ENCODE peak calls at places on chromosomes 7 and 10, in six cellular contexts. G, H, F, K, U and V are unnamed samples.

GRCh38 chr7:157984138-157984913 is 603.3 kb downstream of the PTPRN2 start:
- DNase-seq in G (no peak), H (no peak), F (no peak), K (no peak), U (no peak), V (no peak)

GRCh38 chr10:34121125-34121973 is 693.7 kb downstream of the PARD3 start:
- DNase-seq in G (no peak), H (no peak), F (no peak), K (no peak), U (no peak), V (no peak)

GRCh38 chr7:54355842-54356241 is 186.3 kb upstream of the VSTM2A start:
- DNase-seq in G (no peak), H (no peak), F (no peak), K (no peak), U (no peak), V (no peak)

GRCh38 chr7:68684246-68684850 is 913.9 kb upstream of the AUTS2 start:
- DNase-seq in G (no peak), H (peak; percentile 15), F (no peak), K (no peak), U (peak; percentile 17), V (peak; percentile 62)

GRCh38 chr10:7380704-7381241 is 30.1 kb downstream of the SFMBT2 start:
- DNase-seq in G (no peak), H (no peak), F (no peak), K (no peak), U (no peak), V (no peak)

GRCh38 chr7:12729112-12729511 is 41.7 kb downstream of the ARL4A start:
- DNase-seq in G (peak; percentile 47), H (no peak), F (peak; percentile 41), K (no peak), U (peak; percentile 15), V (peak; percentile 46)

GRCh38 chr7:130793855-130794618 is 60.0 kb upstream of the KLF14 start:
- DNase-seq in G (peak; percentile 37), H (no peak), F (no peak), K (no peak), U (peak; percentile 22), V (peak; percentile 9)

GRCh38 chr7:22252886-22253536 is 103.9 kb downstream of the RAPGEF5 start:
- DNase-seq in G (no peak), H (no peak), F (no peak), K (no peak), U (no peak), V (no peak)

GRCh38 chr7:138666385-138666784 is 34.8 kb downstream of the SVOPL start:
- DNase-seq in G (no peak), H (no peak), F (no peak), K (no peak), U (no peak), V (peak; percentile 49)

GRCh38 chr10:102616071-102616770 is 28.1 kb upstream of the TRIM8 start:
- DNase-seq in G (peak; percentile 56), H (no peak), F (no peak), K (no peak), U (no peak), V (no peak)

GRCh38 chr10:23395017-23395416 is 43.9 kb upstream of the OTUD1 start:
- DNase-seq in G (no peak), H (no peak), F (no peak), K (no peak), U (no peak), V (no peak)

GRCh38 chr7:6691609-6692106 is 15.1 kb downstream of the ZNF12 start:
- DNase-seq in G (peak; percentile 44), H (no peak), F (no peak), K (no peak), U (peak; percentile 30), V (peak; percentile 68)

GRCh38 chr10:52639652-52640051 is 132.9 kb downstream of the MBL2 start:
- DNase-seq in G (peak; percentile 29), H (no peak), F (no peak), K (peak; percentile 10), U (no peak), V (no peak)

GRCh38 chr7:93262535-93262934 is 30.4 kb downstream of the VPS50 start:
- DNase-seq in G (no peak), H (no peak), F (no peak), K (no peak), U (no peak), V (no peak)

GRCh38 chr7:158423190-158423555 is 164.4 kb downstream of the PTPRN2 start:
- DNase-seq in G (no peak), H (no peak), F (no peak), K (no peak), U (no peak), V (no peak)

GRCh38 chr7:156479596-156479995 is 161.0 kb upstream of the RNF32 start:
- DNase-seq in G (no peak), H (no peak), F (no peak), K (no peak), U (no peak), V (no peak)

GRCh38 chr7:118472581-118472980 is 248.1 kb downstream of the ANKRD7 start:
- DNase-seq in G (no peak), H (no peak), F (no peak), K (no peak), U (no peak), V (no peak)

GRCh38 chr7:113582471-113582870 is 336.3 kb downstream of the PPP1R3A start:
- DNase-seq in G (no peak), H (no peak), F (no peak), K (peak; percentile 7), U (no peak), V (no peak)

GRCh38 chr10:76357726-76358125 is 926.3 kb downstream of the LRMDA start:
- DNase-seq in G (no peak), H (no peak), F (no peak), K (no peak), U (no peak), V (no peak)

GRCh38 chr7:23293500-23294073 is 5.6 kb upstream of the MALSU1 start:
- DNase-seq in G (no peak), H (no peak), F (no peak), K (no peak), U (no peak), V (no peak)

GRCh38 chr7:35991511-35992232 is 161.4 kb upstream of the EEPD1 start:
- DNase-seq in G (no peak), H (no peak), F (no peak), K (peak; percentile 13), U (peak; percentile 8), V (peak; percentile 69)

GRCh38 chr10:1102392-1102791 is 46.2 kb downstream of the WDR37 start:
- DNase-seq in G (no peak), H (no peak), F (no peak), K (no peak), U (peak; percentile 24), V (no peak)

GRCh38 chr10:26478061-26478460 is 39.9 kb downstream of the APBB1IP start:
- DNase-seq in G (no peak), H (no peak), F (no peak), K (no peak), U (no peak), V (no peak)

GRCh38 chr10:114920459-114920858 is 17.5 kb upstream of the TRUB1 start:
- DNase-seq in G (no peak), H (no peak), F (no peak), K (no peak), U (no peak), V (no peak)

GRCh38 chr7:73985737-73986141 is 42.2 kb upstream of the ELN start:
- DNase-seq in G (no peak), H (no peak), F (no peak), K (no peak), U (no peak), V (no peak)

GRCh38 chr10:122780391-122780790 is 65.3 kb downstream of the CUZD1 start:
- DNase-seq in G (no peak), H (no peak), F (peak; percentile 31), K (no peak), U (no peak), V (peak; percentile 49)

GRCh38 chr10:107442035-107442505 is 277.6 kb upstream of the SORCS1 start:
- DNase-seq in G (peak; percentile 68), H (no peak), F (no peak), K (no peak), U (peak; percentile 41), V (no peak)

GRCh38 chr10:49025347-49025983 is 85.8 kb upstream of the LRRC18 start:
- DNase-seq in G (no peak), H (no peak), F (no peak), K (no peak), U (no peak), V (no peak)

GRCh38 chr7:46178685-46179084 is 257.6 kb upstream of the IGFBP3 start:
- DNase-seq in G (no peak), H (no peak), F (peak; percentile 19), K (no peak), U (peak; percentile 84), V (peak; percentile 14)

DNA sequence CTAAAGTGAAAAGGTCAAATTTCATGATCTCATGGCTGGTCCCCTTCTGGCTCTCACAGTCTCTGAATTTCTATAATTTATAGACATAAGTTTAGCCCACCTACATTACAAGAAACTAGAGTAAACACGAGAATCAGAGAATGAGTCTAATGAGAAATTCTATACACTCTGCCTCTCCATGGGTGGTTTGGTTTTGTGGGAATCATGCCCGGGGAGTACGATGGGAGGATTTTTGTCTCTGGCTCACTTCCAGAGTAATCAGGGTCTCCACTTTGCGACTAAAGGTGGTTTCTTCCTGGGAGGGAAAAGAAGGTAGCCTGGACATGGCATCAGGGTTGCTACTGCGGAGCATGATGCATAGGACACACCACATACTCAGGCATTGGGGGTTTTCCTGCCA is 69.7 kb downstream of the MRC1 start:
- DNase-seq in G (no peak), H (no peak), F (no peak), K (no peak), U (no peak), V (no peak)
- H3K23ac ChIP-seq in G (no peak overlapping the region), H (no peak overlapping the region), F (no peak overlapping the region), K (no peak overlapping the region), U (no peak overlapping the region), V (no peak overlapping the region)

GRCh38 chr10:68470300-68470699 is 1.5 kb downstream of the DNA2 start:
- DNase-seq in G (no peak), H (no peak), F (no peak), K (no peak), U (no peak), V (no peak)
- H3K9ac ChIP-seq in G (peak overlapping the region; percentile 89), H (no peak overlapping the region), F (peak overlapping the region; percentile 98), K (no peak overlapping the region), U (peak overlapping the region; percentile 44), V (peak overlapping the region; percentile 99)

DNA sequence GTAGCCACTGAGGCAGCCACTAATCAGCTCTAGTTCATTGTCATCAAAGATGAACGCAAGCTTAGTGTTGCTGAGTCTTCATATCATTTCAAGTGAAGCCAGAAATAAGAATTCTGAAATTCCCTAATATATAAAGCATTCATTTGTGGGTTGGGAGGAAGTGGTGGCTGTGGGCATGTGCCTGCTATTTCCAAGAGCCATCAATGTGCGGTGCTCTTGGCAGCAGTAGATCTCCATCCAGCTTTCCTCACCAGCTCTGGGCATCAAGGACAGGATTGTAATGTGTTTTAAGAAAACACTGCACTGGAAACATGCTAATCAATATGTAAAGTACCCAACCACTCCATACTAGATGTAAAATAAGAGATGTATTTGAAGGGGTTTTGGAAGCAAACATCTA is 202.5 kb upstream of the AHR start:
- DNase-seq in G (no peak), H (no peak), F (no peak), K (no peak), U (no peak), V (no peak)
- H3K23ac ChIP-seq in G (no peak overlapping the region), H (no peak overlapping the region), F (no peak overlapping the region), K (no peak overlapping the region), U (no peak overlapping the region), V (no peak overlapping the region)

DNA sequence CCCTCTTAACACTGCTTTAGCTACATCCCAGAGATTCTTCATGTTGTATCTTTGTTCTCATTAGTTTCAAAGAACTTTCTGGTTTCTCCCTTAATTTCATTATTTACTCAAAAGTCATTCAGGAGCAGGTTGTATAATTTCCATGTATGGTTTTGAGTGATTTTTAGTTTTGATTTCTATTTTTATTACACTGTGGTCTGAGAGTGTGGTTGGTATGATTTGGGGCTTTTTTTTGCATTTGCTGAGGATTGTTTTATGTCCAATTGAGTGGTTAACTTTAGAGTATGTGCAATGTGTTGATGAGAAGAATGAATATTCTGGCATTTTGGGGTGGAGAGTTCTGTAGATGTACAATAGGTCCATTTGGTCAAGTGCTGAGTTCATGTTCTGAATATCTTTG is 37.9 kb upstream of the CAPZA2 start:
- DNase-seq in G (no peak), H (no peak), F (no peak), K (no peak), U (no peak), V (no peak)
- H3K9ac ChIP-seq in G (no peak overlapping the region), H (no peak overlapping the region), F (no peak overlapping the region), K (no peak overlapping the region), U (no peak overlapping the region), V (no peak overlapping the region)